ENCODE peak calls at places on chromosomes 16 and 17, in nine cellular contexts. X, P, U, A, Q, G, K, Z and S are unnamed samples.

GRCh38 chr16:8632675-8633182 is 11.2 kb downstream of the METTL22 start:
- DNase-seq in U (no peak), G (no peak), Q (no peak), X (no peak), Z (no peak), P (no peak), A (no peak), K (no peak), S (no peak)

GRCh38 chr16:75591001-75591852 is 25.0 kb downstream of the GABARAPL2 start:
- DNase-seq in U (no peak), X (peak; percentile 90), A (no peak), K (no peak), Q (peak; percentile 81), P (no peak), G (peak; percentile 90), Z (no peak), S (peak; percentile 6)

GRCh38 chr16:62014534-62014933 is 21.7 kb downstream of the CDH8 start:
- DNase-seq in A (no peak), U (no peak), Q (no peak), Z (no peak), K (no peak), P (no peak), X (no peak), G (no peak), S (no peak)

GRCh38 chr16:46607529-46607928 is 13.7 kb downstream of the SHCBP1 start:
- DNase-seq in K (peak; percentile 26), Z (no peak), Q (peak; percentile 81), P (no peak), A (peak; percentile 54), X (peak; percentile 76), G (peak; percentile 74), U (peak; percentile 76), S (peak; percentile 12)

GRCh38 chr17:79612468-79613194 is 1.8 kb upstream of the RBFOX3 start:
- DNase-seq in A (peak; percentile 45), G (peak; percentile 26), Q (peak; percentile 42), K (peak; percentile 94), X (no peak), U (peak; percentile 64), P (peak; percentile 73), Z (no peak), S (peak; percentile 88)

GRCh38 chr17:16534236-16534635 is 34.8 kb downstream of the ZNF287 start:
- DNase-seq in X (no peak), Q (no peak), A (peak; percentile 41), G (no peak), K (no peak), U (no peak), Z (no peak), P (no peak), S (no peak)

GRCh38 chr16:89478576-89479221 is 11.7 kb downstream of the ANKRD11 start:
- DNase-seq in A (peak; percentile 90), X (no peak), P (no peak), Z (no peak), U (no peak), G (peak; percentile 52), Q (peak; percentile 67), K (no peak), S (no peak)

GRCh38 chr17:1716912-1717695 is 6.9 kb upstream of the TLCD2 start:
- DNase-seq in X (peak; percentile 99), U (peak; percentile 99), P (peak; percentile 89), Q (peak; percentile 100), Z (peak; percentile 81), A (peak; percentile 100), K (peak; percentile 100), G (peak; percentile 99), S (peak; percentile 96)

GRCh38 chr17:30334421-30334820 is 564 bp upstream of the TMIGD1 start:
- DNase-seq in U (no peak), Z (no peak), A (no peak), X (no peak), Q (peak; percentile 44), G (no peak), K (no peak), P (no peak), S (no peak)

GRCh38 chr16:87411375-87412271 is 19.5 kb downstream of the MAP1LC3B start:
- DNase-seq in Q (no peak), G (no peak), P (no peak), U (no peak), X (no peak), K (no peak), Z (no peak), A (no peak), S (no peak)

GRCh38 chr17:1598399-1599095 is 30.1 kb downstream of the SLC43A2 start:
- DNase-seq in U (no peak), A (no peak), X (no peak), G (no peak), Q (no peak), K (no peak), Z (no peak), P (no peak), S (no peak)

GRCh38 chr16:17591655-17592405 is 121.1 kb upstream of the XYLT1 start:
- DNase-seq in Q (no peak), X (no peak), Z (no peak), P (no peak), G (no peak), K (no peak), U (no peak), A (peak; percentile 8), S (no peak)

GRCh38 chr16:56743840-56744239 is 13.9 kb downstream of the NUP93 start:
- DNase-seq in X (peak; percentile 22), Q (peak; percentile 73), A (peak; percentile 89), P (no peak), K (no peak), Z (no peak), U (peak; percentile 41), G (peak; percentile 21), S (no peak)